ENCODE peak calls at places on chromosomes 12 and 14, in ten cellular contexts. M is GM23338; L is neural crest cell; T is astrocyte of the spinal cord; S is pancreas; N is brain microvascular endothelial cell; F is lower lobe of right lung; G is CD8-positive, alpha-beta T cell; B is GM13977; X is adrenal gland. W is an unnamed sample.

GRCh38 chr14:90454041-90455000 is 57.5 kb downstream of the CALM1 start:
- DNase-seq in M (peak; percentile 98), L (peak; percentile 90), T (peak; percentile 83), S (peak; percentile 88), N (peak; percentile 82), F (peak; percentile 57), G (no peak), B (no peak), X (peak; percentile 60), W (no peak)

GRCh38 chr14:89621791-89622638 is 205.0 kb upstream of the FOXN3 start:
- DNase-seq in M (no peak), L (no peak), T (no peak), S (no peak), N (no peak), F (no peak), G (no peak), B (no peak), X (no peak), W (no peak)

GRCh38 chr14:103141117-103141796 is 18.0 kb downstream of the TNFAIP2 start:
- DNase-seq in M (peak; percentile 97), L (no peak), T (no peak), S (peak; percentile 60), N (no peak), F (peak; percentile 62), G (no peak), B (peak; percentile 81), X (peak; percentile 73), W (peak; percentile 74)

GRCh38 chr12:61823102-61823501 is 437.1 kb upstream of the USP15 start:
- DNase-seq in M (no peak), L (no peak), T (no peak), S (no peak), N (no peak), F (no peak), G (no peak), B (no peak), X (no peak), W (no peak)

GRCh38 chr12:132129007-132129406 is 15.1 kb downstream of the DDX51 start:
- DNase-seq in M (no peak), L (no peak), T (no peak), S (no peak), N (no peak), F (no peak), G (no peak), B (no peak), X (no peak), W (no peak)

GRCh38 chr14:100135784-100136183 is 23.7 kb downstream of the DEGS2 start:
- DNase-seq in M (peak; percentile 51), L (no peak), T (no peak), S (no peak), N (no peak), F (no peak), G (no peak), B (no peak), X (no peak), W (no peak)

GRCh38 chr14:24911324-24912095 is 138.4 kb downstream of the STXBP6 start:
- DNase-seq in M (no peak), L (no peak), T (peak; percentile 60), S (no peak), N (peak; percentile 47), F (no peak), G (no peak), B (no peak), X (peak; percentile 36), W (no peak)

GRCh38 chr14:39107624-39108023 is 4.6 kb upstream of the SEC23A start:
- DNase-seq in M (peak; percentile 71), L (no peak), T (peak; percentile 52), S (no peak), N (no peak), F (no peak), G (no peak), B (peak; percentile 59), X (no peak), W (peak; percentile 57)

DNA sequence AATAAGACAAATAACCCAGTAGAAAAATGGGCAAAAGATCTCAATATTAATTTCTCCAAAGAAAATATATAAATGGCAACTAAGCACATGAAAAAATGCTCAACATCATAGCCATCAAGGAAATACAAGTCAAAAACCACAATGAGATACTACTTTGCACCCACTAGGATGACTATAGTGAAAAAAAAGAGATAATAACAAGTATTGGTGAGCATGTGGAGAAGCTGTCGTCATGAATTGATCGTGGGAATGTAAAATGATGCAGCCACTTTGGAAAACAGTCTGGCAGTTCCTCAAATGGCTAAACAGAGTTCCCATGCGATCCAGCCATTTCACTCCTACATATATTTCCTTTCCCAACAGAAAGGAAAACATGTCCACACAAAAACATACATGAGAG is 18.1 kb downstream of the JDP2 start:
- DNase-seq in M (no peak), L (no peak), T (no peak), S (no peak), N (no peak), F (no peak), G (no peak), B (no peak), X (no peak), W (no peak)
- TF ChIP-seq CTCF in M (no peak), L (no peak), T (no peak), S (no peak), N (no peak), F (no peak), G (no peak), B (no peak), X (no peak), W (no peak)

DNA sequence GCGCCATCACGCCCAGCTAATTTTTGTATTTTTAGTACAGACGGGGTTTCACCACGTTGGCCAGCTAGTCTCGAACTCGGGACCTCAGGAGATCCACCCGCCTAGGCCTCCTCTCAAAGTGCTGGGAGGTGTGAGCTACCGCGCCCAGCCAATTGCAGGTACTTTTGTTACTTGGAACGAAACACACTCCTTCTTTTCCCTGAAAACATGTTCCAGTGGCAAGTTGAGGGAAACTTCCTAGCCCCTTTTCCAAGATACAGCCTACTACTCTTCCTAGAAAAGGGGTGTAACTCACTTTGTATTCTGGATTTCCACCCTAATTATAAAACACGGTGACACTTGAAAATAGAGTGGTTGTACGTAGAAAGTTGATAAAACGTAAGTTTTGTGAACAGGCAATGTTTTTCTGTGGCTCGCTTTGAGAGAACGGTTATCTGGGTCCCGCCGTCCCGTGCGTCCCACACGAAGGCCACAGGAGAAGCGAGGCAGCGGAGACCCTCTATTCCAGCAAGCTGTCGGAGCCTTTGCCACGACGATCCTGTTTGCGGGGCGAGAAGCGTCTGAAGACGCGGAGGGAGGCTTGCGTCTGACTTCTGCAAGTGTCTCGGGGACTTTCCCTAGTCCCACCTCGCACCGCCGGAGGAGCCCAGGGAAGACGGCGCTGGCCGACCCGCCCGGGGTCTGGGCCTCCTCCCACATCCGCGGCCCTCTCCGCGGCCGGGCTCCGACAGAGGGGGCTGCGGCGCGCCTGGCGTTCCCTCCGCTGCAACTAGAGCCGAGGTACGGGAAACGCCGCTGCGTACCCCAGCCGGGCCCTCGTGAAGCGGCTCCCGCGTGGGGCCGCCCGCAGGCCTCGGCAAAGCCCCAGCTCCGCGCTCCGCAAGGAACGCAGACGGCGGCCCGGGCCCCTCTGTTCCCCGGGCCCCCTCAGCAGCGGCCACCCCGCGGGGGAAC is 745 bp downstream of the CDCA4 start:
- DNase-seq in M (peak; percentile 64), L (peak; percentile 38), T (peak; percentile 41), S (no peak), N (peak; percentile 13), F (peak; percentile 61), G (peak; percentile 32), B (peak; percentile 72), X (peak; percentile 18), W (peak; percentile 57)
- TF ChIP-seq CTCF in M (no peak), L (peak; percentile 32), T (no peak), S (no peak), N (peak; percentile 8), F (no peak), G (no peak), B (peak; percentile 10), X (no peak), W (no peak)

GRCh38 chr12:106894774-106895173 is 60.9 kb upstream of the TMEM263 start:
- DNase-seq in M (no peak), L (no peak), T (no peak), S (no peak), N (no peak), F (no peak), G (no peak), B (no peak), X (no peak), W (no peak)

GRCh38 chr12:106896603-106897002 is 59.1 kb upstream of the TMEM263 start:
- DNase-seq in M (no peak), L (no peak), T (no peak), S (no peak), N (no peak), F (no peak), G (no peak), B (no peak), X (no peak), W (no peak)

GRCh38 chr12:106900554-106900953 is 55.2 kb upstream of the TMEM263 start:
- DNase-seq in M (peak; percentile 10), L (no peak), T (no peak), S (no peak), N (no peak), F (no peak), G (no peak), B (no peak), X (no peak), W (no peak)

GRCh38 chr12:106898001-106898966 is 57.4 kb upstream of the TMEM263 start:
- DNase-seq in M (no peak), L (peak; percentile 46), T (no peak), S (no peak), N (no peak), F (no peak), G (no peak), B (no peak), X (no peak), W (no peak)

DNA sequence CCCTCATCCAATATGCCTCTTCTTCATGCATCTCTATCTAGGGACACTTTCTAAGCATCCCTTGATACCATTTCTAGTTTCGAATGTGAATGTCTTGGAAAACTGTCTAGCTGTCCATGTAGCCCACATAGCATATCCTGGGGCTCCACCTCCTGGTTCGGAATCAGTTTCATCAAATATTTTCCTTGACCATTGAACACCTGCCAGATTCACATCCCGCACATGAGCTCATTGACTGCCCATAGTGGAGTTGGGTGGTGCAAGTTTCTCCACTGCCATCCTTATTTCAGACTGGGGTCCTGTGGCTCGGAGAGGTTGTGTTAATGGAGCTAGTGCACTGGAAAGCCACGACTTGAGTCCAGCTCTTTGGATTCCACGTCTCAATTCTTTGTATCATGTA is 58.6 kb upstream of the TMEM263 start:
- DNase-seq in M (no peak), L (no peak), T (peak; percentile 16), S (no peak), N (no peak), F (no peak), G (no peak), B (no peak), X (peak; percentile 64), W (no peak)
- TF ChIP-seq CTCF in M (peak; percentile 45), L (no peak), T (no peak), S (no peak), N (peak; percentile 28), F (no peak), G (no peak), B (no peak), X (peak; percentile 41), W (no peak)

DNA sequence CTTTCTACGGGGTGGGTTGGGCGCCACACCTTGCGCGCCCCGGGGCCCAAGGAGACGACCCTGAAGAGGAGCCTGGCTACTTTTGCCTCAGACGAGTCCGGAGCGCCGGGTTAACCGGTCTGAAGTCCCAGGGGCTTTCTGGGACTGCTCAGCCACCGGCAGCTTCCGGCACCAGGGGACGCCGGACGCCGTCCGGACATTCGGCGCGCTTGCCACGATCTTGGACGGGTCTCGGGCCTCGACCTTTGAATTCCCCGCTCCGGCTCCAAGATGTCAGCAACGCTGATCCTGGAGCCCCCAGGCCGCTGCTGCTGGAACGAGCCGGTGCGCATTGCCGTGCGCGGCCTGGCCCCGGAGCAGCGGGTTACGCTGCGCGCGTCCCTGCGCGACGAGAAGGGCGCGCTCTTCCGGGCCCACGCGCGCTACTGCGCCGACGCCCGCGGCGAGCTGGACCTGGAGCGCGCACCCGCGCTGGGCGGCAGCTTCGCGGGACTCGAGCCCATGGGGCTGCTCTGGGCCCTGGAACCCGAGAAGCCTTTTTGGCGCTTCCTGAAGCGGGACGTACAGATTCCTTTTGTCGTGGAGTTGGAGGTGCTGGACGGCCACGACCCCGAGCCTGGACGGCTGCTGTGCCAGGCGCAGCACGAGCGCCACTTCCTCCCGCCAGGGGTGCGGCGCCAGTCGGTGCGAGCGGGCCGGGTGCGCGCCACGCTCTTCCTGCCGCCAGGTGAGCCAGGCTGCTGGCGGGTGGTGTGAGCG is at the start of gene ACOT4:
- DNase-seq in M (peak; percentile 73), L (peak; percentile 32), T (peak; percentile 19), S (peak; percentile 51), N (no peak), F (peak; percentile 66), G (peak; percentile 25), B (peak; percentile 83), X (peak; percentile 26), W (peak; percentile 67)
- TF ChIP-seq CTCF in M (peak; percentile 12), L (peak; percentile 41), T (no peak), S (no peak), N (peak; percentile 12), F (peak; percentile 13), G (no peak), B (no peak), X (no peak), W (no peak)